ENCODE peak calls at places on chromosome 21, in seven cellular contexts. Y is progenitor cell of endocrine pancreas; G is HTR-8/SVneo; N is activated CD4-positive, alpha-beta T cell treated with anti-CD3 and anti-CD28 coated beads, Interleukin-2, amount 10 ng/mL, durations not matched to agents 7 days and 5 days; I is kidney glomerular epithelial cell; C is NCI-H460; V is GM12864. Z is an unnamed sample.

GRCh38 chr21:29256125-29256895 is 42.4 kb upstream of the BACH1 start:
- DNase-seq in C (no peak), Y (no peak), N (no peak), G (no peak), I (no peak), V (no peak), Z (no peak)

GRCh38 chr21:25607812-25608737 is 794 bp upstream of the MRPL39 start:
- DNase-seq in I (peak), G (peak), N (peak), Y (peak), V (peak), C (peak), Z (peak)

GRCh38 chr21:45093064-45093532 is 18.7 kb downstream of the ADARB1 start:
- DNase-seq in G (no peak), V (no peak), Y (no peak), C (no peak), N (no peak), I (no peak), Z (no peak)

GRCh38 chr21:22020221-22020620 is 1022.0 kb downstream of the NCAM2 start:
- DNase-seq in G (no peak), Y (no peak), V (no peak), C (no peak), N (no peak), I (no peak), Z (peak)

GRCh38 chr21:31343680-31344480 is at the start of gene TIAM1:
- DNase-seq in I (peak), G (peak), C (peak), V (no peak), Y (peak), N (no peak), Z (peak)

GRCh38 chr21:15014220-15014619 is 50.6 kb downstream of the NRIP1 start:
- DNase-seq in N (no peak), I (no peak), C (no peak), G (no peak), Y (no peak), V (no peak), Z (no peak)

GRCh38 chr21:43193651-43194302 is 25.0 kb downstream of the CRYAA start:
- DNase-seq in I (peak), N (no peak), V (no peak), Y (peak), C (no peak), G (peak), Z (peak)

GRCh38 chr21:21818898-21819297 is 820.7 kb downstream of the NCAM2 start:
- DNase-seq in Y (no peak), V (no peak), N (no peak), C (no peak), G (no peak), I (no peak), Z (no peak)

GRCh38 chr21:31666445-31667010 is 7.0 kb downstream of the SOD1 start:
- DNase-seq in I (no peak), N (no peak), C (no peak), V (no peak), Y (no peak), G (no peak), Z (no peak)

GRCh38 chr21:41603476-41603875 is 95.5 kb upstream of the TMPRSS2 start:
- DNase-seq in C (no peak), V (no peak), N (no peak), G (no peak), I (no peak), Y (no peak), Z (no peak)

GRCh38 chr21:38326429-38326828 is 69.6 kb downstream of the KCNJ15 start:
- DNase-seq in C (no peak), N (no peak), V (no peak), Y (no peak), G (no peak), I (no peak), Z (no peak)